ENCODE peak calls at places on chromosomes 3 and 15, in ten cellular contexts. One of them, this sample, is unnamed.

GRCh38 chr15:58918239-58918638 is 15.2 kb downstream of the SLTM start:
- DNase-seq in choroid plexus epithelial cell: no peak
- DNase-seq in anterior cingulate cortex: no peak
- DNase-seq in T1000: no peak
- DNase-seq in germinal center: no peak
- DNase-seq in HCT116: no peak
- DNase-seq in fibroblast of lung: peak; percentile 57
- DNase-seq in epithelial cell of esophagus: no peak
- DNase-seq in frontal cortex: no peak
- DNase-seq in dermis microvascular lymphatic vessel endothelial cell: peak; percentile 24
- DNase-seq in this sample: no peak

GRCh38 chr3:146966124-146966523 is 361.0 kb upstream of the PLSCR5 start:
- DNase-seq in anterior cingulate cortex: no peak
- DNase-seq in T1000: no peak
- DNase-seq in epithelial cell of esophagus: no peak
- DNase-seq in germinal center: no peak
- DNase-seq in frontal cortex: no peak
- DNase-seq in fibroblast of lung: no peak
- DNase-seq in choroid plexus epithelial cell: no peak
- DNase-seq in HCT116: no peak
- DNase-seq in dermis microvascular lymphatic vessel endothelial cell: no peak
- DNase-seq in this sample: no peak

GRCh38 chr3:155185623-155186022 is 105.5 kb downstream of the MME start:
- DNase-seq in T1000: no peak
- DNase-seq in germinal center: no peak
- DNase-seq in epithelial cell of esophagus: peak; percentile 7
- DNase-seq in HCT116: no peak
- DNase-seq in anterior cingulate cortex: no peak
- DNase-seq in dermis microvascular lymphatic vessel endothelial cell: no peak
- DNase-seq in frontal cortex: no peak
- DNase-seq in fibroblast of lung: peak; percentile 28
- DNase-seq in choroid plexus epithelial cell: peak; percentile 60
- DNase-seq in this sample: no peak

GRCh38 chr3:126261037-126261436 is 80.7 kb upstream of the ALDH1L1 start:
- DNase-seq in choroid plexus epithelial cell: peak; percentile 80
- DNase-seq in HCT116: no peak
- DNase-seq in anterior cingulate cortex: no peak
- DNase-seq in T1000: no peak
- DNase-seq in fibroblast of lung: peak; percentile 17
- DNase-seq in frontal cortex: no peak
- DNase-seq in dermis microvascular lymphatic vessel endothelial cell: peak; percentile 30
- DNase-seq in epithelial cell of esophagus: peak; percentile 42
- DNase-seq in germinal center: no peak
- DNase-seq in this sample: no peak

GRCh38 chr3:149299938-149300791 is 33.3 kb downstream of the TM4SF18 start:
- DNase-seq in germinal center: no peak
- DNase-seq in fibroblast of lung: peak; percentile 98
- DNase-seq in anterior cingulate cortex: no peak
- DNase-seq in T1000: peak; percentile 38
- DNase-seq in choroid plexus epithelial cell: peak; percentile 95
- DNase-seq in frontal cortex: no peak
- DNase-seq in epithelial cell of esophagus: peak; percentile 98
- DNase-seq in dermis microvascular lymphatic vessel endothelial cell: peak; percentile 87
- DNase-seq in HCT116: peak; percentile 93
- DNase-seq in this sample: no peak

GRCh38 chr15:65903296-65904073 is 34.2 kb downstream of the RAB11A start:
- DNase-seq in germinal center: no peak
- DNase-seq in fibroblast of lung: peak; percentile 38
- DNase-seq in anterior cingulate cortex: no peak
- DNase-seq in T1000: no peak
- DNase-seq in frontal cortex: no peak
- DNase-seq in HCT116: no peak
- DNase-seq in epithelial cell of esophagus: no peak
- DNase-seq in dermis microvascular lymphatic vessel endothelial cell: peak; percentile 15
- DNase-seq in choroid plexus epithelial cell: peak; percentile 88
- DNase-seq in this sample: no peak

GRCh38 chr3:122572940-122573412 is 4.5 kb upstream of the PARP15 start:
- DNase-seq in T1000: peak; percentile 25
- DNase-seq in dermis microvascular lymphatic vessel endothelial cell: peak; percentile 87
- DNase-seq in germinal center: peak; percentile 44
- DNase-seq in anterior cingulate cortex: no peak
- DNase-seq in frontal cortex: no peak
- DNase-seq in epithelial cell of esophagus: peak; percentile 75
- DNase-seq in fibroblast of lung: peak; percentile 23
- DNase-seq in HCT116: no peak
- DNase-seq in choroid plexus epithelial cell: peak; percentile 67
- DNase-seq in this sample: no peak

GRCh38 chr3:194203482-194204035 is 67.6 kb downstream of the HES1 start:
- DNase-seq in fibroblast of lung: no peak
- DNase-seq in choroid plexus epithelial cell: no peak
- DNase-seq in HCT116: no peak
- DNase-seq in epithelial cell of esophagus: peak; percentile 31
- DNase-seq in germinal center: peak; percentile 25
- DNase-seq in frontal cortex: no peak
- DNase-seq in dermis microvascular lymphatic vessel endothelial cell: no peak
- DNase-seq in anterior cingulate cortex: no peak
- DNase-seq in T1000: no peak
- DNase-seq in this sample: no peak